ENCODE peak calls at places on chromosome 12, in eight cellular contexts. One of them, this sample, is unnamed.
A peak's percentile ranks its signal among the peaks of the same experiment; 100 is the strongest.

GRCh38 chr12:104790296-104791125 is 167.6 kb downstream of the SLC41A2 start:
- DNase-seq in germinal center: peak; percentile 38
- DNase-seq in NCI-H1048: no peak
- DNase-seq in NCI-H524: no peak
- DNase-seq in HTR-8/SVneo: no peak
- DNase-seq in LNCaP clone FGC: no peak
- DNase-seq in activated CD4-positive, alpha-beta T cell treated with anti-CD3 and anti-CD28 coated beads for 4 hours: peak; percentile 54
- DNase-seq in epithelial cell of prostate: no peak
- DNase-seq in this sample: no peak

GRCh38 chr12:31877884-31878283 is 81.3 kb upstream of the RESF1 start:
- DNase-seq in NCI-H1048: no peak
- DNase-seq in LNCaP clone FGC: no peak
- DNase-seq in HTR-8/SVneo: no peak
- DNase-seq in epithelial cell of prostate: no peak
- DNase-seq in germinal center: no peak
- DNase-seq in activated CD4-positive, alpha-beta T cell treated with anti-CD3 and anti-CD28 coated beads for 4 hours: no peak
- DNase-seq in NCI-H524: no peak
- DNase-seq in this sample: no peak

GRCh38 chr12:42918387-42918786 is 328.8 kb upstream of the PRICKLE1 start:
- DNase-seq in HTR-8/SVneo: no peak
- DNase-seq in activated CD4-positive, alpha-beta T cell treated with anti-CD3 and anti-CD28 coated beads for 4 hours: no peak
- DNase-seq in NCI-H524: peak; percentile 3
- DNase-seq in LNCaP clone FGC: no peak
- DNase-seq in epithelial cell of prostate: no peak
- DNase-seq in germinal center: no peak
- DNase-seq in NCI-H1048: no peak
- DNase-seq in this sample: no peak

GRCh38 chr12:71476513-71476912 is 36.9 kb downstream of the LGR5 start:
- DNase-seq in germinal center: no peak
- DNase-seq in NCI-H524: no peak
- DNase-seq in NCI-H1048: no peak
- DNase-seq in activated CD4-positive, alpha-beta T cell treated with anti-CD3 and anti-CD28 coated beads for 4 hours: no peak
- DNase-seq in LNCaP clone FGC: no peak
- DNase-seq in HTR-8/SVneo: peak; percentile 19
- DNase-seq in epithelial cell of prostate: no peak
- DNase-seq in this sample: peak; percentile 88

GRCh38 chr12:87425942-87426554 is 603.2 kb downstream of the C12orf50 start:
- DNase-seq in germinal center: no peak
- DNase-seq in NCI-H1048: no peak
- DNase-seq in activated CD4-positive, alpha-beta T cell treated with anti-CD3 and anti-CD28 coated beads for 4 hours: no peak
- DNase-seq in LNCaP clone FGC: no peak
- DNase-seq in NCI-H524: no peak
- DNase-seq in epithelial cell of prostate: peak; percentile 75
- DNase-seq in HTR-8/SVneo: no peak
- DNase-seq in this sample: no peak

GRCh38 chr12:8678661-8679111 is 16.1 kb upstream of the MFAP5 start:
- DNase-seq in epithelial cell of prostate: peak; percentile 53
- DNase-seq in NCI-H1048: no peak
- DNase-seq in activated CD4-positive, alpha-beta T cell treated with anti-CD3 and anti-CD28 coated beads for 4 hours: no peak
- DNase-seq in HTR-8/SVneo: peak; percentile 65
- DNase-seq in germinal center: no peak
- DNase-seq in LNCaP clone FGC: no peak
- DNase-seq in NCI-H524: no peak
- DNase-seq in this sample: no peak

GRCh38 chr12:6229823-6230222 is 29.6 kb downstream of the CD9 start:
- DNase-seq in germinal center: no peak
- DNase-seq in HTR-8/SVneo: no peak
- DNase-seq in epithelial cell of prostate: no peak
- DNase-seq in activated CD4-positive, alpha-beta T cell treated with anti-CD3 and anti-CD28 coated beads for 4 hours: no peak
- DNase-seq in NCI-H1048: no peak
- DNase-seq in LNCaP clone FGC: no peak
- DNase-seq in NCI-H524: no peak
- DNase-seq in this sample: peak; percentile 67

GRCh38 chr12:69544087-69544486 is 41.2 kb upstream of the CCT2 start:
- DNase-seq in epithelial cell of prostate: no peak
- DNase-seq in germinal center: no peak
- DNase-seq in NCI-H524: no peak
- DNase-seq in activated CD4-positive, alpha-beta T cell treated with anti-CD3 and anti-CD28 coated beads for 4 hours: no peak
- DNase-seq in LNCaP clone FGC: no peak
- DNase-seq in NCI-H1048: no peak
- DNase-seq in HTR-8/SVneo: no peak
- DNase-seq in this sample: no peak

GRCh38 chr12:19695244-19696098 is 256.2 kb downstream of the AEBP2 start:
- DNase-seq in NCI-H1048: no peak
- DNase-seq in NCI-H524: no peak
- DNase-seq in epithelial cell of prostate: no peak
- DNase-seq in germinal center: no peak
- DNase-seq in activated CD4-positive, alpha-beta T cell treated with anti-CD3 and anti-CD28 coated beads for 4 hours: no peak
- DNase-seq in HTR-8/SVneo: no peak
- DNase-seq in LNCaP clone FGC: no peak
- DNase-seq in this sample: no peak

GRCh38 chr12:102407776-102408486 is 72.4 kb downstream of the IGF1 start:
- DNase-seq in HTR-8/SVneo: no peak
- DNase-seq in germinal center: no peak
- DNase-seq in LNCaP clone FGC: no peak
- DNase-seq in activated CD4-positive, alpha-beta T cell treated with anti-CD3 and anti-CD28 coated beads for 4 hours: no peak
- DNase-seq in NCI-H1048: no peak
- DNase-seq in epithelial cell of prostate: no peak
- DNase-seq in NCI-H524: no peak
- DNase-seq in this sample: no peak

GRCh38 chr12:128848371-128848770 is 4.9 kb upstream of the GLT1D1 start:
- DNase-seq in NCI-H1048: no peak
- DNase-seq in epithelial cell of prostate: no peak
- DNase-seq in germinal center: no peak
- DNase-seq in HTR-8/SVneo: no peak
- DNase-seq in NCI-H524: no peak
- DNase-seq in LNCaP clone FGC: no peak
- DNase-seq in activated CD4-positive, alpha-beta T cell treated with anti-CD3 and anti-CD28 coated beads for 4 hours: no peak
- DNase-seq in this sample: no peak

GRCh38 chr12:90959538-90960139 is 4.7 kb upstream of the CCER1 start:
- DNase-seq in HTR-8/SVneo: peak; percentile 35
- DNase-seq in NCI-H1048: no peak
- DNase-seq in LNCaP clone FGC: peak; percentile 22
- DNase-seq in NCI-H524: peak; percentile 55
- DNase-seq in germinal center: peak; percentile 9
- DNase-seq in epithelial cell of prostate: no peak
- DNase-seq in activated CD4-positive, alpha-beta T cell treated with anti-CD3 and anti-CD28 coated beads for 4 hours: no peak
- DNase-seq in this sample: peak; percentile 62

GRCh38 chr12:47102406-47102805 is 22.6 kb upstream of the AMIGO2 start:
- DNase-seq in LNCaP clone FGC: no peak
- DNase-seq in NCI-H1048: no peak
- DNase-seq in epithelial cell of prostate: no peak
- DNase-seq in germinal center: no peak
- DNase-seq in activated CD4-positive, alpha-beta T cell treated with anti-CD3 and anti-CD28 coated beads for 4 hours: no peak
- DNase-seq in HTR-8/SVneo: no peak
- DNase-seq in NCI-H524: no peak
- DNase-seq in this sample: no peak

GRCh38 chr12:104295954-104296353 is 7.6 kb upstream of the EID3 start:
- DNase-seq in HTR-8/SVneo: no peak
- DNase-seq in germinal center: no peak
- DNase-seq in NCI-H524: no peak
- DNase-seq in NCI-H1048: no peak
- DNase-seq in epithelial cell of prostate: no peak
- DNase-seq in activated CD4-positive, alpha-beta T cell treated with anti-CD3 and anti-CD28 coated beads for 4 hours: no peak
- DNase-seq in LNCaP clone FGC: no peak
- DNase-seq in this sample: no peak

GRCh38 chr12:62846506-62846905 is 88.4 kb downstream of the PPM1H start:
- DNase-seq in germinal center: no peak
- DNase-seq in LNCaP clone FGC: no peak
- DNase-seq in NCI-H1048: no peak
- DNase-seq in NCI-H524: no peak
- DNase-seq in HTR-8/SVneo: no peak
- DNase-seq in epithelial cell of prostate: no peak
- DNase-seq in activated CD4-positive, alpha-beta T cell treated with anti-CD3 and anti-CD28 coated beads for 4 hours: no peak
- DNase-seq in this sample: peak; percentile 39

GRCh38 chr12:111178194-111179081 is 190.5 kb downstream of the PHETA1 start:
- DNase-seq in HTR-8/SVneo: no peak
- DNase-seq in epithelial cell of prostate: no peak
- DNase-seq in NCI-H524: no peak
- DNase-seq in germinal center: no peak
- DNase-seq in NCI-H1048: no peak
- DNase-seq in LNCaP clone FGC: peak; percentile 26
- DNase-seq in activated CD4-positive, alpha-beta T cell treated with anti-CD3 and anti-CD28 coated beads for 4 hours: no peak
- DNase-seq in this sample: no peak

GRCh38 chr12:120089105-120089504 is 27.4 kb downstream of the RAB35 start:
- DNase-seq in germinal center: no peak
- DNase-seq in NCI-H524: no peak
- DNase-seq in epithelial cell of prostate: no peak
- DNase-seq in LNCaP clone FGC: no peak
- DNase-seq in HTR-8/SVneo: no peak
- DNase-seq in activated CD4-positive, alpha-beta T cell treated with anti-CD3 and anti-CD28 coated beads for 4 hours: no peak
- DNase-seq in NCI-H1048: no peak
- DNase-seq in this sample: no peak

GRCh38 chr12:122865268-122866231 is 30.3 kb downstream of the HIP1R start:
- DNase-seq in activated CD4-positive, alpha-beta T cell treated with anti-CD3 and anti-CD28 coated beads for 4 hours: no peak
- DNase-seq in HTR-8/SVneo: no peak
- DNase-seq in LNCaP clone FGC: no peak
- DNase-seq in epithelial cell of prostate: no peak
- DNase-seq in germinal center: peak; percentile 53
- DNase-seq in NCI-H1048: no peak
- DNase-seq in NCI-H524: peak; percentile 34
- DNase-seq in this sample: no peak

GRCh38 chr12:14317362-14318146 is 47.9 kb upstream of the ATF7IP start:
- DNase-seq in NCI-H1048: no peak
- DNase-seq in LNCaP clone FGC: no peak
- DNase-seq in epithelial cell of prostate: peak; percentile 3
- DNase-seq in activated CD4-positive, alpha-beta T cell treated with anti-CD3 and anti-CD28 coated beads for 4 hours: no peak
- DNase-seq in germinal center: no peak
- DNase-seq in NCI-H524: no peak
- DNase-seq in HTR-8/SVneo: no peak
- DNase-seq in this sample: no peak

This sample was measured in H4.